ENCODE peak calls at places on chromosomes 3 and 15, in ten cellular contexts. X, Z, H, M, U, G, I, K, Y and D are unnamed samples.

GRCh38 chr15:46251873-46252272 is 617.0 kb downstream of the SQOR start:
- DNase-seq in X (no peak), Z (no peak), H (no peak), M (no peak), U (peak; percentile 40), G (no peak), I (no peak), K (no peak), Y (no peak), D (no peak)

GRCh38 chr3:71447803-71448202 is 135.7 kb downstream of the FOXP1 start:
- DNase-seq in X (no peak), Z (peak; percentile 44), H (no peak), M (no peak), U (no peak), G (no peak), I (no peak), K (no peak), Y (no peak), D (no peak)

GRCh38 chr3:117547956-117548550 is 838.5 kb downstream of the TUSC7 start:
- DNase-seq in X (no peak), Z (no peak), H (peak; percentile 54), M (no peak), U (no peak), G (peak; percentile 72), I (no peak), K (peak; percentile 83), Y (no peak), D (peak; percentile 85)

GRCh38 chr3:126456211-126456610 is 19.5 kb downstream of the ZXDC start:
- DNase-seq in X (no peak), Z (no peak), H (no peak), M (no peak), U (no peak), G (no peak), I (no peak), K (no peak), Y (no peak), D (no peak)

GRCh38 chr3:38549486-38549885 is 53.3 kb downstream of the EXOG start:
- DNase-seq in X (no peak), Z (peak; percentile 2), H (no peak), M (no peak), U (no peak), G (no peak), I (no peak), K (no peak), Y (no peak), D (no peak)

GRCh38 chr3:11847607-11848006 is 922 bp upstream of the TAMM41 start:
- DNase-seq in X (no peak), Z (peak; percentile 37), H (peak; percentile 17), M (no peak), U (peak; percentile 3), G (no peak), I (no peak), K (no peak), Y (no peak), D (no peak)

GRCh38 chr3:29887450-29887849 is 606.6 kb downstream of the RBMS3 start:
- DNase-seq in X (no peak), Z (no peak), H (no peak), M (no peak), U (no peak), G (no peak), I (no peak), K (no peak), Y (no peak), D (no peak)

GRCh38 chr3:57803647-57804081 is 47.6 kb downstream of the SLMAP start:
- DNase-seq in X (no peak), Z (no peak), H (peak; percentile 65), M (no peak), U (no peak), G (peak; percentile 80), I (peak; percentile 94), K (peak; percentile 98), Y (peak; percentile 56), D (peak; percentile 93)

GRCh38 chr15:69380100-69380725 is 33.9 kb upstream of the KIF23 start:
- DNase-seq in X (no peak), Z (no peak), H (peak; percentile 28), M (no peak), U (no peak), G (no peak), I (peak; percentile 14), K (no peak), Y (no peak), D (peak; percentile 35)

GRCh38 chr3:194132465-194133358 is 3.2 kb upstream of the HES1 start:
- DNase-seq in X (no peak), Z (no peak), H (no peak), M (no peak), U (peak; percentile 25), G (no peak), I (no peak), K (peak; percentile 63), Y (no peak), D (no peak)

GRCh38 chr3:141334627-141335250 is 33.6 kb upstream of the ZBTB38 start:
- DNase-seq in X (no peak), Z (no peak), H (no peak), M (no peak), U (no peak), G (no peak), I (no peak), K (no peak), Y (no peak), D (no peak)

GRCh38 chr3:197317250-197317963 is 19.0 kb upstream of the DLG1 start:
- DNase-seq in X (peak; percentile 39), Z (no peak), H (no peak), M (no peak), U (no peak), G (peak; percentile 73), I (no peak), K (no peak), Y (peak; percentile 78), D (peak; percentile 86)

GRCh38 chr3:113147608-113148306 is 63.6 kb upstream of the BOC start:
- DNase-seq in X (peak; percentile 37), Z (no peak), H (no peak), M (no peak), U (no peak), G (no peak), I (no peak), K (no peak), Y (no peak), D (no peak)

GRCh38 chr3:134869153-134869726 is 74.2 kb downstream of the EPHB1 start:
- DNase-seq in X (no peak), Z (no peak), H (no peak), M (no peak), U (no peak), G (no peak), I (no peak), K (no peak), Y (no peak), D (no peak)

GRCh38 chr15:82850242-82850591 is 40.8 kb downstream of the WHAMM start:
- DNase-seq in X (no peak), Z (no peak), H (no peak), M (no peak), U (no peak), G (peak; percentile 65), I (no peak), K (no peak), Y (no peak), D (peak; percentile 88)

GRCh38 chr3:126554560-126555525 is 3.9 kb downstream of the C3orf22 start:
- DNase-seq in X (no peak), Z (peak; percentile 4), H (no peak), M (no peak), U (no peak), G (no peak), I (no peak), K (no peak), Y (no peak), D (no peak)

GRCh38 chr3:150697646-150698045 is 6.1 kb downstream of the ERICH6 start:
- DNase-seq in X (no peak), Z (no peak), H (no peak), M (no peak), U (no peak), G (peak; percentile 57), I (no peak), K (no peak), Y (no peak), D (no peak)

GRCh38 chr15:30023798-30024295 is 58.9 kb upstream of the GOLGA8J start:
- DNase-seq in X (no peak), Z (no peak), H (no peak), M (no peak), U (no peak), G (no peak), I (no peak), K (no peak), Y (no peak), D (peak; percentile 11)

GRCh38 chr15:71812966-71813722 is 2.8 kb downstream of the NR2E3 start:
- DNase-seq in X (peak; percentile 57), Z (no peak), H (no peak), M (no peak), U (no peak), G (peak; percentile 31), I (no peak), K (no peak), Y (no peak), D (no peak)

GRCh38 chr15:90266061-90266431 is 574 bp downstream of the NGRN start:
- DNase-seq in X (peak; percentile 57), Z (peak; percentile 66), H (peak; percentile 40), M (no peak), U (peak; percentile 67), G (peak; percentile 15), I (peak; percentile 87), K (no peak), Y (no peak), D (peak; percentile 38)

GRCh38 chr3:103218793-103219192 is 784.0 kb downstream of the ZPLD1 start:
- DNase-seq in X (no peak), Z (no peak), H (no peak), M (no peak), U (no peak), G (no peak), I (no peak), K (no peak), Y (no peak), D (no peak)

GRCh38 chr3:31472479-31473390 is 60.0 kb upstream of the STT3B start:
- DNase-seq in X (no peak), Z (peak; percentile 61), H (no peak), M (no peak), U (no peak), G (no peak), I (no peak), K (peak; percentile 69), Y (no peak), D (peak; percentile 80)

GRCh38 chr3:186359078-186359477 is 3.0 kb downstream of the DGKG start:
- DNase-seq in X (no peak), Z (no peak), H (no peak), M (no peak), U (no peak), G (no peak), I (no peak), K (no peak), Y (no peak), D (no peak)

GRCh38 chr3:62186967-62187366 is 186.4 kb downstream of the FEZF2 start:
- DNase-seq in X (no peak), Z (no peak), H (no peak), M (no peak), U (peak; percentile 18), G (peak; percentile 35), I (peak; percentile 28), K (no peak), Y (no peak), D (peak; percentile 29)

GRCh38 chr3:4996771-4997291 is 17.6 kb downstream of the BHLHE40 start:
- DNase-seq in X (no peak), Z (peak; percentile 6), H (no peak), M (no peak), U (no peak), G (no peak), I (no peak), K (no peak), Y (no peak), D (no peak)

GRCh38 chr15:75192307-75192706 is 9.4 kb upstream of the C15orf39 start:
- DNase-seq in X (no peak), Z (no peak), H (no peak), M (no peak), U (no peak), G (no peak), I (no peak), K (no peak), Y (no peak), D (no peak)

GRCh38 chr3:71395927-71396695 is 187.4 kb downstream of the FOXP1 start:
- DNase-seq in X (no peak), Z (no peak), H (peak; percentile 6), M (no peak), U (no peak), G (peak; percentile 33), I (no peak), K (no peak), Y (no peak), D (peak; percentile 77)

GRCh38 chr3:1350885-1351284 is 258.1 kb downstream of the CNTN6 start:
- DNase-seq in X (no peak), Z (no peak), H (no peak), M (no peak), U (no peak), G (no peak), I (no peak), K (no peak), Y (no peak), D (no peak)